ENCODE peak calls at places on chromosomes 12 and 14, in seven cellular contexts. K is Ammon's horn, I is G401, V is NCI-H2029, A is heart left ventricle, O is AG09309, C is ovary. R is an unnamed sample.

GRCh38 chr12:27549801-27550652 is 26.0 kb downstream of the PPFIBP1 start:
- DNase-seq in K (peak), V (no peak), A (peak), O (peak), C (peak), I (no peak), R (peak)

GRCh38 chr12:124561231-124561630 is 6.2 kb downstream of the NCOR2 start:
- DNase-seq in C (no peak), A (no peak), K (no peak), O (no peak), I (no peak), V (no peak), R (no peak)

GRCh38 chr12:13433768-13434167 is 237.2 kb downstream of the EMP1 start:
- DNase-seq in K (no peak), V (no peak), I (no peak), O (no peak), C (no peak), A (no peak), R (no peak)

GRCh38 chr14:93949511-93950075 is 22.4 kb downstream of the FAM181A start:
- DNase-seq in A (no peak), C (no peak), V (no peak), O (no peak), I (no peak), K (no peak), R (no peak)

GRCh38 chr14:20560961-20561360 is at the start of gene RNASE9:
- DNase-seq in K (no peak), O (no peak), I (no peak), V (no peak), C (no peak), A (no peak), R (no peak)

GRCh38 chr12:112714166-112714565 is 77.4 kb upstream of the RPH3A start:
- DNase-seq in I (no peak), V (no peak), C (no peak), O (no peak), K (no peak), A (no peak), R (no peak)

GRCh38 chr12:116222358-116222757 is 55.1 kb downstream of the MED13L start:
- DNase-seq in V (peak), A (peak), C (peak), I (no peak), O (peak), K (peak), R (no peak)

GRCh38 chr12:70180140-70180539 is 63.1 kb upstream of the CNOT2 start:
- DNase-seq in V (no peak), O (no peak), A (no peak), C (no peak), K (peak), I (peak), R (no peak)

GRCh38 chr14:104114421-104115130 is 23.8 kb upstream of the KIF26A start:
- DNase-seq in K (no peak), I (no peak), V (no peak), O (no peak), A (peak), C (peak), R (peak)

GRCh38 chr14:52014601-52015267 is 25.4 kb downstream of the RTRAF start:
- DNase-seq in C (no peak), K (peak), A (peak), I (no peak), O (no peak), V (no peak), R (no peak)

GRCh38 chr14:46054526-46054925 is 597.1 kb downstream of the RPL10L start:
- DNase-seq in C (no peak), A (no peak), K (peak), V (no peak), O (peak), I (peak), R (no peak)

GRCh38 chr14:81286574-81287370 is 66.0 kb upstream of the GTF2A1 start:
- DNase-seq in C (no peak), O (no peak), I (no peak), V (no peak), K (no peak), A (no peak), R (no peak)

GRCh38 chr12:68334136-68334535 is 2.0 kb upstream of the MDM1 start:
- DNase-seq in K (peak), V (no peak), I (no peak), O (no peak), A (peak), C (no peak), R (no peak)

GRCh38 chr12:101173197-101173749 is 36.8 kb downstream of the SLC5A8 start:
- DNase-seq in K (no peak), V (no peak), I (no peak), O (no peak), A (no peak), C (no peak), R (no peak)

GRCh38 chr14:90624228-90624627 is 192.0 kb downstream of the TTC7B start:
- DNase-seq in K (no peak), C (no peak), O (no peak), I (no peak), A (peak), V (no peak), R (peak)

GRCh38 chr14:72818998-72819397 is 74.9 kb downstream of the DPF3 start:
- DNase-seq in V (no peak), I (no peak), A (no peak), O (no peak), K (no peak), C (no peak), R (no peak)

GRCh38 chr12:92696240-92696639 is 6.5 kb upstream of the PLEKHG7 start:
- DNase-seq in K (peak), I (peak), A (peak), C (no peak), O (peak), V (no peak), R (peak)

GRCh38 chr12:102958073-102958829 is 777 bp downstream of the ASCL1 start:
- DNase-seq in O (no peak), V (peak), K (peak), I (no peak), A (no peak), C (no peak), R (peak)

GRCh38 chr14:91143862-91144261 is 30.0 kb downstream of the DGLUCY start:
- DNase-seq in C (no peak), O (no peak), A (peak), K (no peak), V (peak), I (peak), R (peak)

GRCh38 chr14:59919582-59920377 is at the start of gene LRRC9:
- DNase-seq in O (no peak), K (peak), V (peak), A (peak), C (peak), I (peak), R (peak)

GRCh38 chr12:121628536-121628935 is 2.2 kb downstream of the ORAI1 start:
- DNase-seq in A (no peak), K (no peak), I (no peak), V (no peak), C (no peak), O (no peak), R (no peak)

GRCh38 chr12:51910168-51910567 is 2.9 kb downstream of the ACVRL1 start:
- DNase-seq in C (no peak), O (no peak), K (no peak), V (no peak), A (no peak), I (no peak), R (no peak)

GRCh38 chr14:63438065-63438757 is 105.0 kb downstream of the PPP2R5E start:
- DNase-seq in K (peak), I (peak), O (peak), A (peak), V (peak), C (peak), R (peak)

GRCh38 chr14:29085546-29085945 is 319.0 kb downstream of the FOXG1 start:
- DNase-seq in K (no peak), I (no peak), O (no peak), A (no peak), V (no peak), C (no peak), R (no peak)

GRCh38 chr14:31084385-31084784 is 58.2 kb upstream of the STRN3 start:
- DNase-seq in A (no peak), O (no peak), I (no peak), C (no peak), K (no peak), V (no peak), R (no peak)

GRCh38 chr14:89365071-89365801 is 51.8 kb downstream of the FOXN3 start:
- DNase-seq in O (no peak), V (no peak), C (no peak), A (no peak), I (no peak), K (peak), R (no peak)

GRCh38 chr14:73751157-73751691 is 37.0 kb upstream of the PNMA1 start:
- DNase-seq in A (peak), O (no peak), C (no peak), I (no peak), V (no peak), K (no peak), R (no peak)

GRCh38 chr12:58359084-58359483 is 417.7 kb downstream of the ATP23 start:
- DNase-seq in I (no peak), C (peak), V (no peak), K (no peak), A (no peak), O (peak), R (no peak)